ENCODE peak calls at places on chromosomes 12 and 14, in five cellular contexts. B is non-pigmented ciliary epithelial cell; I is HTR-8/SVneo; T is NCI-H748 treated with DMSO at 0.1 percent for 48 hours; M is activated naive CD4-positive, alpha-beta T cell treated with anti-CD3 and anti-CD28 coated beads, Interleukin-2, amount 50 U/mL, for 16 hours. N is an unnamed sample.

GRCh38 chr14:24084439-24084838 is 9.7 kb upstream of the PCK2 start:
- DNase-seq in B (no peak), I (no peak), T (no peak), M (no peak), N (no peak)

GRCh38 chr12:41699658-41700057 is 445.0 kb downstream of the GXYLT1 start:
- DNase-seq in B (no peak), I (no peak), T (peak), M (no peak), N (no peak)

GRCh38 chr14:36383674-36384421 is 63.4 kb upstream of the MBIP start:
- DNase-seq in B (no peak), I (no peak), T (no peak), M (no peak), N (no peak)

GRCh38 chr12:80707830-80708534 is 548 bp downstream of the MYF6 start:
- DNase-seq in B (no peak), I (no peak), T (no peak), M (no peak), N (peak)

GRCh38 chr14:93175492-93175891 is 9.2 kb downstream of the MOAP1 start:
- DNase-seq in B (no peak), I (no peak), T (no peak), M (no peak), N (no peak)

GRCh38 chr12:121522962-121523361 is 57.9 kb downstream of the KDM2B start:
- DNase-seq in B (no peak), I (no peak), T (no peak), M (no peak), N (no peak)

GRCh38 chr14:34981743-34982420 is 910 bp upstream of the SRP54 start:
- DNase-seq in B (no peak), I (no peak), T (no peak), M (peak), N (peak)

GRCh38 chr12:128573907-128574306 is 249.9 kb downstream of the SLC15A4 start:
- DNase-seq in B (no peak), I (no peak), T (no peak), M (no peak), N (no peak)

GRCh38 chr12:46503637-46504036 is 131.1 kb upstream of the SLC38A2 start:
- DNase-seq in B (no peak), I (no peak), T (no peak), M (no peak), N (no peak)

GRCh38 chr12:71426648-71427047 is 12.9 kb upstream of the LGR5 start:
- DNase-seq in B (no peak), I (no peak), T (no peak), M (no peak), N (no peak)

GRCh38 chr12:3362751-3363150 is 128.3 kb upstream of the PRMT8 start:
- DNase-seq in B (no peak), I (no peak), T (no peak), M (no peak), N (no peak)

GRCh38 chr14:68675233-68675577 is 117.7 kb downstream of the ZFP36L1 start:
- DNase-seq in B (no peak), I (no peak), T (no peak), M (no peak), N (no peak)

GRCh38 chr12:104691661-104692334 is 235.1 kb downstream of the CHST11 start:
- DNase-seq in B (no peak), I (no peak), T (no peak), M (no peak), N (no peak)

GRCh38 chr12:50927766-50928224 is 24.5 kb upstream of the HIGD1C start:
- DNase-seq in B (no peak), I (no peak), T (no peak), M (no peak), N (no peak)

GRCh38 chr12:97181571-97182265 is 274.7 kb downstream of the NEDD1 start:
- DNase-seq in B (no peak), I (no peak), T (no peak), M (no peak), N (no peak)

N was measured in endothelial cell.